ENCODE peak calls at places on chromosomes 3 and 15, in seven cellular contexts. D, P, Q, N, T, O and J are unnamed samples.
A peak's percentile ranks its signal among the peaks of the same experiment; 100 is the strongest.

GRCh38 chr15:48352474-48353072 is 21.3 kb downstream of the DUT start:
- DNase-seq in D (no peak), O (peak; percentile 50), P (no peak), N (peak; percentile 24), Q (no peak), T (peak; percentile 81), J (peak; percentile 51)

GRCh38 chr15:90002428-90002844 is 1.3 kb downstream of the ZNF710 start:
- DNase-seq in O (peak; percentile 62), P (peak; percentile 79), Q (peak; percentile 54), D (no peak), T (peak; percentile 38), N (peak; percentile 18), J (peak; percentile 49)

GRCh38 chr3:184583345-184584000 is 21.9 kb downstream of the EPHB3 start:
- DNase-seq in N (no peak), T (no peak), P (no peak), Q (no peak), D (no peak), O (peak; percentile 12), J (no peak)

GRCh38 chr3:79040091-79040490 is 727.7 kb downstream of the ROBO1 start:
- DNase-seq in D (no peak), T (no peak), P (no peak), Q (no peak), N (no peak), O (no peak), J (no peak)

GRCh38 chr3:126158016-126158911 is 22.1 kb downstream of the ALDH1L1 start:
- DNase-seq in N (no peak), D (no peak), Q (no peak), P (no peak), O (no peak), T (no peak), J (no peak)

GRCh38 chr3:45246236-45246635 is 20.1 kb upstream of the TMEM158 start:
- DNase-seq in Q (no peak), D (no peak), P (no peak), O (no peak), T (no peak), N (no peak), J (no peak)

GRCh38 chr15:49255966-49256759 is 86.1 kb downstream of the GALK2 start:
- DNase-seq in P (no peak), N (no peak), O (no peak), D (no peak), T (no peak), Q (no peak), J (no peak)

GRCh38 chr3:43372809-43373587 is 86.7 kb downstream of the SNRK start:
- DNase-seq in N (no peak), O (no peak), T (no peak), Q (no peak), D (no peak), P (no peak), J (no peak)

GRCh38 chr3:127448161-127448561 is 142.4 kb downstream of the TPRA1 start:
- DNase-seq in N (no peak), D (no peak), T (no peak), Q (no peak), O (no peak), P (peak; percentile 62), J (no peak)

GRCh38 chr3:28317438-28318022 is 31.0 kb upstream of the ZCWPW2 start:
- DNase-seq in N (no peak), D (no peak), T (peak; percentile 53), O (peak; percentile 50), Q (peak; percentile 16), P (no peak), J (no peak)

GRCh38 chr15:49247556-49248102 is 77.6 kb downstream of the GALK2 start:
- DNase-seq in O (no peak), D (no peak), Q (no peak), N (no peak), P (no peak), T (no peak), J (no peak)

GRCh38 chr3:68162644-68163043 is 508.2 kb upstream of the SUCLG2 start:
- DNase-seq in D (no peak), T (no peak), O (no peak), Q (no peak), P (no peak), N (no peak), J (no peak)

GRCh38 chr3:34947849-34948248 is 691.5 kb upstream of the ARPP21 start:
- DNase-seq in O (no peak), P (no peak), N (no peak), Q (no peak), T (peak; percentile 31), D (no peak), J (no peak)

GRCh38 chr3:189569473-189569872 is 61.7 kb upstream of the TP63 start:
- DNase-seq in Q (no peak), N (no peak), O (no peak), D (no peak), P (no peak), T (no peak), J (no peak)

GRCh38 chr3:117524890-117525289 is 815.3 kb downstream of the TUSC7 start:
- DNase-seq in T (no peak), N (no peak), D (peak; percentile 71), P (no peak), O (no peak), Q (no peak), J (no peak)

GRCh38 chr3:16103472-16103871 is 71.0 kb upstream of the GALNT15 start:
- DNase-seq in T (no peak), P (no peak), N (no peak), D (peak; percentile 87), Q (no peak), O (no peak), J (no peak)

GRCh38 chr3:182937293-182938051 is 42.9 kb downstream of the DCUN1D1 start:
- DNase-seq in D (no peak), Q (no peak), T (no peak), N (no peak), P (no peak), O (no peak), J (no peak)

GRCh38 chr3:69770219-69770618 is 31.0 kb downstream of the MITF start:
- DNase-seq in Q (no peak), T (peak; percentile 57), O (no peak), N (no peak), D (peak; percentile 69), P (no peak), J (no peak)

GRCh38 chr15:96339662-96340347 is 9.3 kb downstream of the NR2F2 start:
- DNase-seq in O (no peak), Q (no peak), P (no peak), N (no peak), T (peak; percentile 40), D (no peak), J (no peak)

GRCh38 chr15:65940618-65940909 is 71.3 kb downstream of the RAB11A start:
- DNase-seq in T (peak; percentile 37), D (no peak), P (no peak), Q (no peak), O (no peak), N (no peak), J (no peak)

GRCh38 chr3:160003520-160004128 is 15.0 kb downstream of the IL12A start:
- DNase-seq in T (peak; percentile 61), N (no peak), Q (peak; percentile 27), O (peak; percentile 46), D (no peak), P (no peak), J (peak; percentile 50)

GRCh38 chr15:47872208-47872607 is 154.9 kb downstream of the SEMA6D start:
- DNase-seq in N (no peak), D (no peak), O (no peak), T (no peak), Q (no peak), P (no peak), J (no peak)

GRCh38 chr3:100682056-100682853 is 27.0 kb upstream of the TFG start:
- DNase-seq in P (no peak), O (no peak), T (peak; percentile 16), N (no peak), D (no peak), Q (no peak), J (no peak)

GRCh38 chr3:186598108-186598784 is 14.6 kb upstream of the AHSG start:
- DNase-seq in Q (peak; percentile 54), D (no peak), T (no peak), P (no peak), N (no peak), O (no peak), J (no peak)

GRCh38 chr3:172332256-172333041 is 115.8 kb downstream of the GHSR start:
- DNase-seq in Q (peak; percentile 53), O (peak; percentile 61), P (no peak), T (peak; percentile 70), N (peak; percentile 35), D (no peak), J (peak; percentile 61)

GRCh38 chr3:124510290-124510689 is 220.0 kb upstream of the UMPS start:
- DNase-seq in N (no peak), T (no peak), P (no peak), D (no peak), O (no peak), Q (no peak), J (no peak)

GRCh38 chr3:20668411-20668810 is 482.4 kb upstream of the SGO1 start:
- DNase-seq in Q (no peak), O (no peak), D (no peak), N (no peak), T (peak; percentile 16), P (no peak), J (no peak)

GRCh38 chr3:2579206-2579605 is 480.5 kb downstream of the CNTN4 start:
- DNase-seq in D (no peak), Q (no peak), N (no peak), T (no peak), O (no peak), P (no peak), J (no peak)

GRCh38 chr3:122067588-122068240 is 12.6 kb downstream of the CD86 start:
- DNase-seq in P (no peak), N (no peak), T (no peak), D (no peak), Q (no peak), O (no peak), J (no peak)

GRCh38 chr3:156142649-156143048 is 22.3 kb downstream of the KCNAB1 start:
- DNase-seq in N (no peak), D (no peak), T (peak; percentile 19), P (no peak), O (no peak), Q (no peak), J (no peak)

GRCh38 chr3:180093535-180093934 is 56.8 kb upstream of the PEX5L start:
- DNase-seq in P (no peak), T (no peak), D (no peak), O (no peak), N (no peak), Q (no peak), J (no peak)